ENCODE peak calls at places on chromosomes 1 and 21, in seven cellular contexts. H is T-helper 17 cell; W is CD4-positive, CD25-positive, alpha-beta regulatory T cell; K is uterus; Z is tibial nerve; J is GM23248; Y is CD4-positive, alpha-beta T cell. D is an unnamed sample.

GRCh38 chr1:27485363-27485762 is 4.6 kb downstream of the WASF2 start:
- DNase-seq in W (no peak), Y (no peak), K (no peak), J (no peak), Z (no peak), H (no peak), D (no peak)

GRCh38 chr1:236904874-236905741 is 99.1 kb downstream of the MT1HL1 start:
- DNase-seq in H (no peak), K (no peak), J (peak; percentile 92), Y (no peak), Z (no peak), W (no peak), D (no peak)

GRCh38 chr1:39154553-39155361 is 49.7 kb upstream of the MACF1 start:
- DNase-seq in J (peak; percentile 83), Z (peak; percentile 36), K (peak; percentile 72), Y (no peak), H (no peak), W (no peak), D (no peak)

GRCh38 chr1:25468037-25468436 is 37.3 kb downstream of the MACO1 start:
- DNase-seq in J (peak; percentile 41), H (no peak), Z (no peak), Y (no peak), K (no peak), W (no peak), D (no peak)

GRCh38 chr1:37606481-37607263 is 10.9 kb upstream of the GNL2 start:
- DNase-seq in H (no peak), J (peak; percentile 82), W (no peak), Z (no peak), K (peak; percentile 52), Y (no peak), D (no peak)

GRCh38 chr1:70091811-70092210 is 113.6 kb downstream of the LRRC40 start:
- DNase-seq in K (no peak), W (no peak), J (no peak), Z (no peak), Y (no peak), H (no peak), D (no peak)

GRCh38 chr1:162079023-162079422 is 9.5 kb downstream of the NOS1AP start:
- DNase-seq in H (no peak), Z (no peak), K (no peak), J (no peak), W (no peak), Y (no peak), D (no peak)

GRCh38 chr1:20125091-20125490 is 5.8 kb upstream of the PLA2G2D start:
- DNase-seq in J (no peak), Y (no peak), H (no peak), K (no peak), Z (no peak), W (no peak), D (no peak)

GRCh38 chr1:183655562-183656075 is 2.5 kb upstream of the APOBEC4 start:
- DNase-seq in Z (peak; percentile 97), W (peak; percentile 69), J (peak; percentile 86), Y (peak; percentile 62), H (peak; percentile 43), K (peak; percentile 87), D (no peak)

GRCh38 chr1:67256291-67257172 is 51.1 kb upstream of the IL12RB2 start:
- DNase-seq in Z (peak; percentile 28), K (no peak), J (peak; percentile 12), H (no peak), W (no peak), Y (no peak), D (no peak)

GRCh38 chr1:15870421-15870820 is 22.9 kb downstream of the SPEN start:
- DNase-seq in J (peak; percentile 71), W (no peak), H (no peak), K (no peak), Z (no peak), Y (no peak), D (no peak)

GRCh38 chr1:233470738-233471499 is 143.0 kb upstream of the KCNK1 start:
- DNase-seq in H (no peak), J (no peak), Y (no peak), Z (no peak), W (no peak), K (no peak), D (no peak)

GRCh38 chr1:115262886-115263285 is 75.2 kb downstream of the NGF start:
- DNase-seq in Y (no peak), Z (no peak), H (no peak), J (no peak), K (no peak), W (no peak), D (no peak)

GRCh38 chr1:246658567-246658966 is 65.6 kb upstream of the SCCPDH start:
- DNase-seq in Z (no peak), H (no peak), Y (no peak), J (no peak), K (no peak), W (no peak), D (no peak)

GRCh38 chr21:21612446-21612845 is 614.2 kb downstream of the NCAM2 start:
- DNase-seq in W (no peak), Y (no peak), K (no peak), J (peak; percentile 86), Z (no peak), H (no peak), D (no peak)

GRCh38 chr1:116981521-116982037 is 20.0 kb upstream of the CD101 start:
- DNase-seq in H (no peak), J (no peak), K (no peak), Z (no peak), Y (no peak), W (no peak), D (no peak)

DNA sequence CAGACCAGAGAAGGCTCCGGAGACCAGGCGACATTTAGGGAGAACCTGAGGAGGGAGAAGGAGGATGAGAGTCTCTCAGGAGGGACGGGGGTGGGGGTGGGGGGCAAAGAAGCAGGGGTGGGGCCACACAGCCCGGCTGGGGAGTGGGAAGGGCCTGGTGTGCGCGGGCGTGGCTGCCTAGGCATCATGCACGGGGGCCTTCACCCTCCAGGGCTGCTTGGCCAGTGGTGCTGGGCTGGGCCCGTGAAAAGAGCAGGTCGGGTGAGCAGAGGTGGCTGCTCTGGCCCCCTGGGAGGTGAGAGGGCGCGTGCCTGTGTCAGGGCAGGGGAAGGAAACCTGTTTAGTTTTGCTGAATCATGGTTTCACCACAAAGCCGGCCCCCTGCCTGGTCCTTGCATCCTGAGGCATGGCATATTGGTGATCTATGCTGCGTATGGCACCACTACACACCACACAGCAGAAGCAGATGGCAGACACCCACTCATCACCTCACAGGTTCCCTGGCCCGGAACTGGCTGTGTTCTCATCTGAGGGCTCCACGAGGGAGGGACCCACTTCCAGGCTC is 86.9 kb upstream of the TTC34 start:
- DNase-seq in Y (no peak), K (no peak), Z (no peak), H (no peak), J (no peak), W (no peak), D (no peak)
- H3K9me3 ChIP-seq in Y (no peaks in the 10 kb centered on the region), K (no peaks in the 10 kb centered on the region), Z (no peaks in the 10 kb centered on the region), H (no peaks in the 10 kb centered on the region), J (no peaks in the 10 kb centered on the region), W (no peaks in the 10 kb centered on the region), D (no peaks in the 10 kb centered on the region)

GRCh38 chr1:152348447-152348846 is 11.4 kb downstream of the FLG2 start:
- DNase-seq in J (peak; percentile 14), W (no peak), H (no peak), Y (no peak), K (no peak), Z (no peak), D (no peak)

GRCh38 chr1:152344463-152344862 is 15.3 kb downstream of the FLG2 start:
- DNase-seq in Z (no peak), H (no peak), K (no peak), W (no peak), J (no peak), Y (no peak), D (no peak)

GRCh38 chr1:152347116-152347728 is 12.6 kb downstream of the FLG2 start:
- DNase-seq in K (no peak), Y (peak; percentile 34), J (peak; percentile 61), W (peak; percentile 56), Z (peak; percentile 90), H (no peak), D (no peak)

DNA sequence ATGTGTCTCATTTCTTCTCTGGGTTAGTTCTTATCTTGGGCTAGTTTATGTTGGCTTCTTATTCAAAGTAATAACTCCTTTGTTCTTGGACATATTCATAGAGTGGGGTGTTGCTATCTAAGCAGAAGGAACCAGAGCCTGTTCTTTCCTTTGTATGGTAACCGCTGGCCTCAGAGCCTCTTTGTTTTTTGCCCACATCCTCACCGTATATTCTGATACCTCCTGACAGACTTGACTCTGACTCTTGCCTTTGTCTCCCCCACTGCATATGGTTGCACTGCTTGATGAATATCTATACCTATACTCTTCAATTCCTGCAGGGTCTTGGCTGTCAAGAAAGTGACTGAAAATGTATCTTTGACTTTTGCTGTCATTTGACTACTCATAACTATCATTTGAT is 10.2 kb downstream of the FLG2 start:
- DNase-seq in W (no peak), Z (no peak), K (no peak), J (no peak), H (no peak), Y (no peak), D (no peak)
- H3K9me3 ChIP-seq in W (no peaks in the 10 kb centered on the region), Z (no peaks in the 10 kb centered on the region), K (no peaks in the 10 kb centered on the region), J (no peaks in the 10 kb centered on the region), H (no peaks in the 10 kb centered on the region), Y (no peaks in the 10 kb centered on the region), D (no peaks in the 10 kb centered on the region)

GRCh38 chr1:234732260-234732659 is 122.3 kb upstream of the IRF2BP2 start:
- DNase-seq in H (no peak), W (no peak), Y (no peak), J (no peak), K (no peak), Z (no peak), D (no peak)
- H3K9me3 ChIP-seq in H (no peaks in the 10 kb centered on the region), W (no peaks in the 10 kb centered on the region), Y (no peaks in the 10 kb centered on the region), J (no peaks in the 10 kb centered on the region), K (no peaks in the 10 kb centered on the region), Z (no peaks in the 10 kb centered on the region), D (no peaks in the 10 kb centered on the region)

DNA sequence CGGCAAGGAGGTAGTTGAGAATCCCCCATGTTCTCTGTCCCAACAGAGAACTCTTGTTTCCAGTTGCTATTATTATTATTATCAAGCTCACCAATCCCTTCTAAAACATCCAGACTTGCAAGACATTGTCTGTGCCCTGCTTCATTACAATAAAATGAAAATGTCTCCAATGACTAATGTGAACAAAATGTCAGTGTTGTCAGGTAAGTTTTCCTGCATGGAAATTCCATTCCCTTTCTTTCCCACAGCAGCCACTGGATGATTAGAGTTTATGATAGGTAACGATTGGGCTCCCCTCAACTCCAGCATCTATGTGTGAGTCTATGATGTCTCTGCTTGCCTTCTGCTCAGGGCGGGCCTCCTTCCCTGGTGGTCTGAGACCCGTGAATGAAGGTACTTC is 8.9 kb upstream of the DYRK1A start:
- DNase-seq in K (no peak), J (no peak), Z (no peak), Y (no peak), H (no peak), W (no peak), D (no peak)
- H3K9me3 ChIP-seq in K (no peaks in the 10 kb centered on the region), J (no peaks in the 10 kb centered on the region), Z (no peaks in the 10 kb centered on the region), Y (no peaks in the 10 kb centered on the region), H (no peaks in the 10 kb centered on the region), W (no peaks in the 10 kb centered on the region), D (no peaks in the 10 kb centered on the region)

DNA sequence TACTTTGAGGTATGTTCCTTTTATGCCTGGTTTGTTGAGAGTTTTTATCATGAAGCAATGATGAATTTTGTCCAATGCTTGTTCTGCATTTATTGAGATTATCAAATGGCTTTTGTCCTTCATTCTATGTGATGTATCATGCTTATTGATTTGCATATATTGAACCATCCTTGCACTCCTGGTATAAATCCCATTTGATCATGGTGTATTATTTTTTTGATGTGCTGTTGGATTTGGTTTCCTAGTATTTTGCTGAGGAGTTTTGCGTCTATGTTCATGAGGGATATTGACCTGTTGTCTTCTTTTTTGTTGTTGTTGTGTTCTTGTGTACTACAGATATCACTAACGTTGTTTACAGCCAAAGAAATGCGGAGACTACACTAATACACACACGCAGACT is 4.1 kb downstream of the DNAH14 start:
- DNase-seq in Y (no peak), J (no peak), H (no peak), K (no peak), Z (no peak), W (no peak), D (no peak)
- H3K9me3 ChIP-seq in Y (peaks cover 37% of the 10 kb centered on the region), J (peaks cover 17% of the 10 kb centered on the region), H (peaks cover 8% of the 10 kb centered on the region), K (peaks cover 22% of the 10 kb centered on the region), Z (no peaks in the 10 kb centered on the region), W (peaks cover 29% of the 10 kb centered on the region), D (peaks cover 29% of the 10 kb centered on the region)